ENCODE peak calls at places on chromosomes 12 and 14, in five cellular contexts. W, S, C, J and E are unnamed samples.
A peak's percentile ranks its signal among the peaks of the same experiment; 100 is the strongest.

GRCh38 chr14:93045965-93046695 is 69.6 kb downstream of the ITPK1 start:
- DNase-seq in W (no peak), S (peak; percentile 87), C (no peak), J (no peak), E (no peak)

GRCh38 chr14:33964599-33965317 is 13.9 kb upstream of the EGLN3 start:
- DNase-seq in W (no peak), S (no peak), C (no peak), J (no peak), E (no peak)

GRCh38 chr12:115636546-115636945 is 640.9 kb downstream of the MED13L start:
- DNase-seq in W (no peak), S (no peak), C (no peak), J (no peak), E (no peak)

GRCh38 chr14:22579218-22579617 is 9.8 kb downstream of the DAD1 start:
- DNase-seq in W (no peak), S (no peak), C (no peak), J (no peak), E (no peak)

GRCh38 chr12:27277846-27278260 is 33.8 kb downstream of the STK38L start:
- DNase-seq in W (no peak), S (peak; percentile 65), C (no peak), J (no peak), E (peak; percentile 65)

GRCh38 chr12:45427042-45427441 is 211.1 kb downstream of the ANO6 start:
- DNase-seq in W (no peak), S (no peak), C (no peak), J (no peak), E (no peak)

GRCh38 chr12:80186727-80187217 is 87.4 kb downstream of the OTOGL start:
- DNase-seq in W (peak; percentile 72), S (peak; percentile 90), C (no peak), J (peak; percentile 40), E (peak; percentile 20)

GRCh38 chr14:98136019-98136418 is 1136.0 kb downstream of the BCL11B start:
- DNase-seq in W (no peak), S (no peak), C (no peak), J (no peak), E (no peak)

GRCh38 chr12:7859552-7859951 is 13.2 kb downstream of the SLC2A14 start:
- DNase-seq in W (no peak), S (peak; percentile 85), C (no peak), J (no peak), E (no peak)

GRCh38 chr12:15928870-15929571 is 17.9 kb downstream of the DERA start:
- DNase-seq in W (no peak), S (no peak), C (no peak), J (peak; percentile 31), E (no peak)

GRCh38 chr12:115468087-115468510 is 784.1 kb upstream of the TBX3 start:
- DNase-seq in W (no peak), S (peak; percentile 26), C (no peak), J (no peak), E (no peak)

GRCh38 chr14:101875726-101876268 is 88.6 kb upstream of the DYNC1H1 start:
- DNase-seq in W (peak; percentile 77), S (no peak), C (no peak), J (no peak), E (no peak)

GRCh38 chr12:31325524-31325875 is 450 bp downstream of the SINHCAF start:
- DNase-seq in W (no peak), S (no peak), C (peak; percentile 14), J (no peak), E (no peak)

GRCh38 chr14:67694791-67695393 is 672 bp downstream of the RDH11 start:
- DNase-seq in W (peak; percentile 81), S (peak; percentile 91), C (peak; percentile 47), J (peak; percentile 31), E (peak; percentile 40)

GRCh38 chr12:60194682-60195081 is 598.9 kb downstream of the SLC16A7 start:
- DNase-seq in W (no peak), S (peak; percentile 76), C (no peak), J (no peak), E (no peak)

GRCh38 chr14:57884175-57884574 is 18.3 kb upstream of the SLC35F4 start:
- DNase-seq in W (peak; percentile 0), S (no peak), C (no peak), J (no peak), E (no peak)

GRCh38 chr14:33876274-33876673 is 74.6 kb downstream of the EGLN3 start:
- DNase-seq in W (no peak), S (no peak), C (no peak), J (no peak), E (no peak)

GRCh38 chr12:4809449-4810218 is 89.4 kb downstream of the GALNT8 start:
- DNase-seq in W (no peak), S (no peak), C (no peak), J (no peak), E (no peak)

GRCh38 chr14:106347291-106347778 is 821.0 kb downstream of the TMEM121 start:
- DNase-seq in W (no peak), S (no peak), C (no peak), J (no peak), E (no peak)

GRCh38 chr14:73633115-73633514 is 11.7 kb upstream of the DNAL1 start:
- DNase-seq in W (no peak), S (peak; percentile 10), C (no peak), J (no peak), E (no peak)

GRCh38 chr14:100866666-100867630 is 36.6 kb downstream of the RTL1 start:
- DNase-seq in W (no peak), S (no peak), C (no peak), J (no peak), E (no peak)

GRCh38 chr12:46453428-46453827 is 80.9 kb upstream of the SLC38A2 start:
- DNase-seq in W (no peak), S (no peak), C (no peak), J (no peak), E (no peak)

GRCh38 chr14:103840016-103840415 is 7.4 kb downstream of the PPP1R13B start:
- DNase-seq in W (no peak), S (no peak), C (no peak), J (no peak), E (no peak)

GRCh38 chr12:93223440-93224426 is 154.0 kb upstream of the NUDT4 start:
- DNase-seq in W (no peak), S (no peak), C (no peak), J (no peak), E (no peak)

GRCh38 chr12:2336409-2336829 is 283.6 kb downstream of the CACNA1C start:
- DNase-seq in W (no peak), S (peak; percentile 93), C (no peak), J (no peak), E (peak; percentile 75)

GRCh38 chr14:50396636-50397460 is at the start of gene CDKL1:
- DNase-seq in W (peak; percentile 61), S (peak; percentile 81), C (peak; percentile 33), J (peak; percentile 66), E (peak; percentile 45)

GRCh38 chr12:88057994-88058718 is 29.0 kb upstream of the C12orf50 start:
- DNase-seq in W (no peak), S (no peak), C (no peak), J (no peak), E (no peak)

GRCh38 chr12:76266797-76267196 is 81.4 kb downstream of the BBS10 start:
- DNase-seq in W (no peak), S (peak; percentile 93), C (no peak), J (no peak), E (no peak)

GRCh38 chr12:117580718-117581062 is 219.3 kb upstream of the NOS1 start:
- DNase-seq in W (peak; percentile 90), S (peak; percentile 12), C (no peak), J (no peak), E (peak; percentile 78)

GRCh38 chr14:78997811-78998210 is 827.6 kb downstream of the NRXN3 start:
- DNase-seq in W (no peak), S (peak; percentile 29), C (no peak), J (no peak), E (peak; percentile 70)

GRCh38 chr12:131164096-131164872 is 210.6 kb downstream of the ADGRD1 start:
- DNase-seq in W (peak; percentile 59), S (no peak), C (no peak), J (no peak), E (no peak)

GRCh38 chr14:94081386-94081820 is 293 bp downstream of the IFI27L1 start:
- DNase-seq in W (no peak), S (no peak), C (no peak), J (no peak), E (no peak)

GRCh38 chr12:105319691-105320209 is 10.7 kb upstream of the C12orf75 start:
- DNase-seq in W (no peak), S (no peak), C (no peak), J (no peak), E (no peak)

GRCh38 chr14:104531421-104532190 is 48.0 kb upstream of the C14orf180 start:
- DNase-seq in W (no peak), S (no peak), C (no peak), J (no peak), E (no peak)

GRCh38 chr12:89280833-89281533 is 71.3 kb downstream of the DUSP6 start:
- DNase-seq in W (peak; percentile 19), S (peak; percentile 4), C (no peak), J (no peak), E (no peak)

GRCh38 chr14:106556665-106557289 is 1030.4 kb downstream of the TMEM121 start:
- DNase-seq in W (peak; percentile 75), S (no peak), C (peak; percentile 70), J (no peak), E (no peak)